ENCODE peak calls at places on chromosomes 11 and 22, in four cellular contexts. F, I, M and R are unnamed samples.

GRCh38 chr11:95933594-95933993 is 9.7 kb upstream of the MTMR2 start:
- DNase-seq in F (no peak), I (no peak), M (no peak), R (no peak)

GRCh38 chr11:45658292-45658991 is 7.0 kb downstream of the CHST1 start:
- DNase-seq in F (peak; percentile 72), I (no peak), M (no peak), R (no peak)

GRCh38 chr11:82756765-82757650 is 23.3 kb upstream of the FAM181B start:
- DNase-seq in F (no peak), I (no peak), M (no peak), R (peak; percentile 26)

GRCh38 chr11:65558785-65559509 is 788 bp upstream of the LTBP3 start:
- DNase-seq in F (peak; percentile 73), I (no peak), M (peak; percentile 70), R (no peak)

GRCh38 chr11:117663826-117664225 is 133.2 kb downstream of the DSCAML1 start:
- DNase-seq in F (no peak), I (no peak), M (no peak), R (no peak)

GRCh38 chr22:28980326-28980725 is 81.3 kb downstream of the C22orf31 start:
- DNase-seq in F (no peak), I (no peak), M (no peak), R (no peak)

GRCh38 chr11:11813288-11813962 is 28.3 kb upstream of the USP47 start:
- DNase-seq in F (peak; percentile 98), I (peak; percentile 31), M (no peak), R (no peak)

GRCh38 chr11:76863196-76863777 is 2.6 kb downstream of the ACER3 start:
- DNase-seq in F (no peak), I (no peak), M (no peak), R (no peak)

GRCh38 chr22:26981520-26981919 is 324.1 kb downstream of the MIAT start:
- DNase-seq in F (peak; percentile 13), I (no peak), M (no peak), R (no peak)

GRCh38 chr11:58330861-58331260 is 28.0 kb downstream of the OR5B17 start:
- DNase-seq in F (peak; percentile 81), I (no peak), M (no peak), R (no peak)

GRCh38 chr22:30078320-30079311 is 1.6 kb upstream of the HORMAD2 start:
- DNase-seq in F (no peak), I (no peak), M (no peak), R (peak; percentile 75)

GRCh38 chr22:45888221-45889092 is 88.5 kb downstream of the WNT7B start:
- DNase-seq in F (no peak), I (no peak), M (no peak), R (no peak)

DNA sequence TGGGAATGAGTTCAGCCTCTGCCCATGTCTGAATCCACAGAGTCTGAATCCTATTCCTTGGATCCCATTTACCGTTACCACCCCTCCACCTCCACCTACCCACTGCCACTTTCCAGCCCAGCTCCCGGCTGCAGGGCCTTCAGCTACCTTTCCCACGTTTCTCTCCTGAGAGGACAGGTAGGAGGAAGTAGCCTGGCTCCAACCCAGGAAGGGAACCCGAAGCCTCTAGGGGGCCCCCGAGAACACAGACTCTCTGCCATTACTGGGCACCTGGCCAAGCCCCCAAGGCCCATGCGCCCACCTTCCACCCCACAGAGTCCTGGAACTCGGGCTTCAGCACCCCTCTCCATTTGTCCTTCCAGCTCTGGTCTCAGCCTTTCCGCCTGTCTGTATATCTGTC is 101.9 kb upstream of the LMO1 start:
- DNase-seq in F (no peak), I (no peak), M (no peak), R (no peak)
- TF ChIP-seq CTCF in F (no peak), I (peak; percentile 27), M (no peak), R (peak; percentile 31)

GRCh38 chr11:19344661-19345518 is 104.1 kb upstream of the E2F8 start:
- DNase-seq in F (peak; percentile 20), I (no peak), M (peak; percentile 49), R (peak; percentile 54)
- H3K4me3 ChIP-seq in F (peak overlapping the region; percentile 15), I (no peak overlapping the region), M (peak overlapping the region; percentile 72), R (peak overlapping the region; percentile 41)

DNA sequence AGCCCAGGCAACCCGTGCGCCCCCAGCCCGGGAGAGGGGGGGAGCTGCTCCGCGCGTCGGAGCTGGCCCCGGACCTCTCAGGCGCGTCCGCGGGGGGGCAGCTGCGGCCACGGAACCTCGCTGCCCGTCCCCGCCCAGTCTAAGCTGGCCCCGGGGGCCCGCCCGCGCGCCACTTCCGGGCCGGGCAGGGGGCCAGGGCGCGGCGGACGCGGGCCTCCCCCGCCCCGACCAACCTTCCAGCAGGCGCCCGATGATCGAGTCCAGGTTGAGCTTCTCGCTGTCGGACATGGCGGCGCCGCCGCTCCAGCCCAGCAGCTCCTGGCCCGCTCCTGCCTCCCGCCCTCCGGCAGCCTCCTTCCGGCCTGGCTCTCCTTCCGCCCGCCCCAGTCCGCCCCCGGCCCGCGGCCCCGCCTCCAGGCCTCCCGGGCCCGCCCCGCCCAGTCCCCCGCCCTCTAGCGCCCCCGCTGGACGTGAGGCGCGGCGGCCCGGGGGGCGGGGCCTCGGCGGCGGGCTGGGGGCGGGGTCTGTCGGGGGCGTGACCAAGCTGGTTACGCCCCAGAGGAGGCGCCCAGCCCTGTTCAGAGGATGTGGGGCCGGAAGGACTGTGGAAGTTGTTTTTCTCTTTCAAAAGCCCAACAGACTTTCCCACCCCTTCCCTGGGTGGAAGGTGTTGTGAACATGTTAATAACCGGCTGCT is at the start of gene PPP1CA:
- DNase-seq in F (peak; percentile 79), I (peak; percentile 53), M (peak; percentile 90), R (peak; percentile 95)
- TF ChIP-seq CTCF in F (no peak), I (peak; percentile 33), M (peak; percentile 49), R (peak; percentile 42)

GRCh38 chr11:20026629-20027545 is 133.4 kb downstream of the DBX1 start:
- DNase-seq in F (no peak), I (no peak), M (no peak), R (no peak)

GRCh38 chr11:20024172-20024935 is 135.9 kb downstream of the DBX1 start:
- DNase-seq in F (no peak), I (no peak), M (no peak), R (no peak)

GRCh38 chr11:20023082-20023426 is 137.2 kb downstream of the DBX1 start:
- DNase-seq in F (no peak), I (no peak), M (no peak), R (no peak)

GRCh38 chr11:20027546-20028014 is 132.7 kb downstream of the DBX1 start:
- DNase-seq in F (peak; percentile 63), I (no peak), M (no peak), R (no peak)

DNA sequence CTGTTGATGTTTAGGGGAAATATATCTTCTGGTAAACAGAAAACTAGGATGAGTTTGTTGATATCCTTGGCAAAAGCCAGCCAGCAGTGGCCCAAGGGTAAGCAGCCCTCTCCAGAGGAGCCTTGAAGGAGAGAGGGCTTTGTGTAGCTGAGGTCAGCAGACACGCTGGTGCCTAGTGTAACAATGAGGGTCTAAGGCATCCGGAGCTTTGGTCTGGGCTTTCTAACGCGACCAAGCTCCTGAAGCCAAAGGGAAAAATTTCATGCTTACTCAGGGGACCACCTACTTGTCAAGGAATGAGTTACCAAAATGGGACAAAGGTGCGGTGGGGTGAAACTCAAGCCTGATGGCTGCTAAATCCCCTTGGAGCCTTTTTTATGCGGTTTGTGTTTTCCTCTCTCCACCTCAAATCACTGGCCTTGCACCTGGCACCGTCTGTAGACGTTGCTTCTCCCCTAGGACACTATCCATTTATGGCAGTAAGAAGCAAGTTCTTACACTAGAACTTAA is 134.9 kb downstream of the DBX1 start:
- DNase-seq in F (no peak), I (no peak), M (no peak), R (no peak)
- H3K4me3 ChIP-seq in F (no peak overlapping the region), I (no peak overlapping the region), M (no peak overlapping the region), R (no peak overlapping the region)

DNA sequence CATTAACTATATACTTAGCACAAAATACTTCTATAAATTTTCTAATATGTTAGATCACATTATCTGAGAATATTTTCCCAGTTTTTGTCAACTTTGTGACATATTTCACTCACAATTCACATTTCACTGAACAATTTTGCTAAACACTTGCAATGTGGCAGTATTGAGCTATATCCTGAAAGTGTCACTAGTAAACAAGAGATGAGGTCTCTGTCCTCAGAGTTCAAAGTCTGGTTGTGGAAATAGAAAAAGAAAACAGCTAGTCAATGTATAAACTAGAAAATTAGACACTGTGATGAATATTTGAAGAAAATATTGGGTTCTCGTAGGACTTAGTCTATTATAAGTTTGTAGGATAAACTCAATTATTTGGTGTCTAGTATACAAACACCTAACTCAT is 87.4 kb upstream of the CHORDC1 start:
- DNase-seq in F (no peak), I (no peak), M (no peak), R (no peak)
- TF ChIP-seq CTCF in F (no peak), I (no peak), M (no peak), R (no peak)